ENCODE peak calls at places on chromosomes 5 and 9, in five cellular contexts. E, N, U, J and H are unnamed samples.

GRCh38 chr9:128372784-128373183 is 1.6 kb downstream of the URM1 start:
- DNase-seq in U (no peak), N (no peak), J (no peak), E (no peak), H (no peak)

GRCh38 chr9:83043583-83043982 is 19.4 kb downstream of the RASEF start:
- DNase-seq in U (no peak), E (no peak), N (no peak), J (no peak), H (no peak)

GRCh38 chr5:169048568-169049125 is 252.3 kb downstream of the SLIT3 start:
- DNase-seq in E (no peak), N (no peak), J (no peak), U (no peak), H (no peak)

GRCh38 chr9:126857261-126857960 is 3.0 kb upstream of the ZBTB34 start:
- DNase-seq in U (no peak), J (no peak), N (no peak), E (no peak), H (no peak)

GRCh38 chr5:159814222-159814621 is 102.1 kb upstream of the ADRA1B start:
- DNase-seq in E (no peak), J (no peak), U (no peak), N (no peak), H (no peak)

GRCh38 chr9:131627326-131627845 is 82.1 kb downstream of the PRRT1B start:
- DNase-seq in U (no peak), N (no peak), E (no peak), J (no peak), H (no peak)

GRCh38 chr5:132765311-132766019 is 11.6 kb downstream of the SEPTIN8 start:
- DNase-seq in E (no peak), J (no peak), N (no peak), U (no peak), H (no peak)

GRCh38 chr9:89278997-89279739 is 31.8 kb upstream of the CKS2 start:
- DNase-seq in E (peak; percentile 14), U (peak; percentile 30), N (no peak), J (no peak), H (no peak)

GRCh38 chr9:128065907-128066712 is 1.0 kb downstream of the NAIF1 start:
- DNase-seq in J (peak; percentile 43), U (no peak), E (no peak), N (no peak), H (no peak)

GRCh38 chr5:37668524-37669047 is 171.3 kb downstream of the GDNF start:
- DNase-seq in U (no peak), J (peak; percentile 23), N (no peak), E (no peak), H (no peak)

GRCh38 chr9:70873506-70873905 is 247.9 kb downstream of the TRPM3 start:
- DNase-seq in J (no peak), U (no peak), N (no peak), E (no peak), H (no peak)

GRCh38 chr9:74497750-74498615 is 848 bp downstream of the RORB start:
- DNase-seq in J (peak; percentile 37), U (no peak), E (peak; percentile 36), N (peak; percentile 31), H (no peak)

GRCh38 chr9:88711719-88712118 is 176.7 kb downstream of the NXNL2 start:
- DNase-seq in U (no peak), J (no peak), N (no peak), E (no peak), H (no peak)

GRCh38 chr9:89730715-89731114 is 125.9 kb downstream of the GADD45G start:
- DNase-seq in U (no peak), E (no peak), J (no peak), N (no peak), H (no peak)

GRCh38 chr5:108696951-108697715 is 50.6 kb upstream of the FER start:
- DNase-seq in E (no peak), N (no peak), J (no peak), U (no peak), H (no peak)

GRCh38 chr9:96009690-96010477 is 134.4 kb downstream of the ERCC6L2 start:
- DNase-seq in U (peak; percentile 49), J (no peak), N (no peak), E (no peak), H (no peak)

GRCh38 chr5:157541452-157542118 is 34.0 kb downstream of the ADAM19 start:
- DNase-seq in N (no peak), E (no peak), U (no peak), J (no peak), H (no peak)

GRCh38 chr9:35074141-35074540 is 1.7 kb upstream of the VCP start:
- DNase-seq in U (no peak), J (no peak), E (no peak), N (no peak), H (no peak)